ENCODE peak calls at places on chromosomes 4 and X, in four cellular contexts. N is stomach; B is CD8-positive, alpha-beta T cell; P is progenitor cell of endocrine pancreas. A is an unnamed sample.

GRCh38 chr4:166042510-166043055 is 169.5 kb downstream of the TLL1 start:
- DNase-seq in N (no peak), B (no peak), P (no peak), A (no peak)

GRCh38 chr4:90328558-90328957 is 201.4 kb downstream of the CCSER1 start:
- DNase-seq in N (no peak), B (no peak), P (no peak), A (no peak)

GRCh38 chrX:37701588-37701987 is 16.0 kb downstream of the XK start:
- DNase-seq in N (no peak), B (no peak), P (no peak), A (no peak)

GRCh38 chr4:41358626-41359025 is 101.9 kb downstream of the UCHL1 start:
- DNase-seq in N (peak; percentile 64), B (no peak), P (no peak), A (no peak)

GRCh38 chrX:131734621-131735020 is 190.7 kb downstream of the OR13H1 start:
- DNase-seq in N (peak; percentile 87), B (no peak), P (no peak), A (no peak)

GRCh38 chr4:83993774-83994173 is 457.9 kb downstream of the GPAT3 start:
- DNase-seq in N (no peak), B (no peak), P (no peak), A (no peak)

GRCh38 chr4:144644368-144645101 is 1.4 kb upstream of the HHIP start:
- DNase-seq in N (no peak), B (no peak), P (no peak), A (no peak)

GRCh38 chr4:139525414-139525813 is 30.6 kb downstream of the SETD7 start:
- DNase-seq in N (no peak), B (no peak), P (no peak), A (no peak)

GRCh38 chrX:153927936-153928760 is 2.1 kb upstream of the ARHGAP4 start:
- DNase-seq in N (peak; percentile 96), B (peak; percentile 83), P (peak; percentile 83), A (peak; percentile 86)
- TF ChIP-seq CTCF in N (no peak), B (no peak), P (no peak), A (no peak)

DNA sequence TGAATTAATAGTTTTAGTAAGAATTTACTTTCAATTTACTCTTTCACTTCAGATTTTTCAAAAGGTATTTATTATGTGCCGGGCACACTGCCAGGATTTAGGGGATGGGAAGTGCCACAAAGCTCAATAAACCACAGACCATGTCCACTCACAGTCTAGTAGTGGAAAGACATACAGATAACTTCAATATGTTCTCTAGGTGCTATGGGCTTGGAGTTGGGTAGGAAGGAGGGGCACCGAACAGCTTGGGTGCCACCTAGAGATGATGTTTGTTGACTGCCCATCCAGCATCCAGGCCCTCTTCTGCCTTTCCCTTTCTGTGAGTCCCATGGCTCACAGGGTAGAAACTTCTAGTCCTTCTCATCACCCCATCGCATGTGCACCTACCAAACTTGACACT is 17.8 kb downstream of the MFAP3L start:
- DNase-seq in N (no peak), B (no peak), P (no peak), A (no peak)
- TF ChIP-seq CTCF in N (no peak), B (no peak), P (no peak), A (no peak)

GRCh38 chrX:31658360-31658759 is 586.5 kb upstream of the FTHL17 start:
- DNase-seq in N (no peak), B (no peak), P (no peak), A (no peak)
- TF ChIP-seq CTCF in N (peak; percentile 23), B (no peak), P (peak; percentile 61), A (peak; percentile 56)

GRCh38 chr4:8428288-8429097 is 12.0 kb downstream of the ACOX3 start:
- DNase-seq in N (peak; percentile 92), B (peak; percentile 88), P (peak; percentile 95), A (peak; percentile 97)
- TF ChIP-seq CTCF in N (no peak), B (no peak), P (peak; percentile 60), A (peak; percentile 53)

GRCh38 chr4:96459105-96459504 is 619.2 kb downstream of the PDHA2 start:
- DNase-seq in N (no peak), B (no peak), P (no peak), A (no peak)

DNA sequence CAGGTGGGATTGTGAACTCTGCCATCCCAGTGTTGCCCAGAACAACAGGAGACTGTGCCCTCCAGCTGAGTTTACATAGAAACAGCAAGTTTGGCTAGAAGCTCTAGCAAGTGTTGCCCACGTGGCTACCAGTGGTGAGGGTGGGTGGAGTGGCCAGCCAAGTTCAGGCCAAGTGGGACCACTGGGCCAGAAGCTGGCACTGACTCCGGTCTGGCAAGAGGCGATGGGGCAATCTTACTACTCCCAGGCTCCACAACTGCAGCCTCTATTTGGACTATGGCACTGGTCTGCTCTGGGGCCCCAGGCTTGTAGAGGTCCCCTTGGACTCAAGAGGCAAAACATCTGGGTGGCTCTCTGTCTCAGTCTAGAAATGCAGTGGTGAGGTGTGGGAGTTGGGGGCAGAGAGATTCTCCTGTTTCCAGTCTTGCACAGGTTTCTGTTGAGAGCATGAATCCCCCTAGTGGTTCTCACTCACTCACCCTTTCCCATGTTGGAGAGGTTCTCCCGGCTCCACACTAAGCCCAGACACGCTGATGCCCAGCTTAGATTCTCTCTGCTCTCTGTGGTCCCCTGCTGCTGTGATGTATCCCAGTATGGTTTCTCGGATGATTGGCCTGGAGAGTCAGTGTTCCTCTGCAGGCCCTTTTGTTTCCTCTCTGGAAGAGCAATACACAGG is 615.3 kb downstream of the PDHA2 start:
- DNase-seq in N (no peak), B (no peak), P (no peak), A (no peak)
- TF ChIP-seq CTCF in N (no peak), B (no peak), P (no peak), A (no peak)

GRCh38 chrX:21972046-21972445 is 31.5 kb downstream of the SMS start:
- DNase-seq in N (no peak), B (no peak), P (no peak), A (no peak)

GRCh38 chrX:21973321-21974010 is 33.0 kb downstream of the SMS start:
- DNase-seq in N (no peak), B (no peak), P (no peak), A (no peak)

GRCh38 chrX:21974011-21974385 is 33.5 kb downstream of the SMS start:
- DNase-seq in N (no peak), B (no peak), P (no peak), A (no peak)

GRCh38 chrX:21975242-21975641 is 34.7 kb downstream of the SMS start:
- DNase-seq in N (no peak), B (no peak), P (no peak), A (no peak)

DNA sequence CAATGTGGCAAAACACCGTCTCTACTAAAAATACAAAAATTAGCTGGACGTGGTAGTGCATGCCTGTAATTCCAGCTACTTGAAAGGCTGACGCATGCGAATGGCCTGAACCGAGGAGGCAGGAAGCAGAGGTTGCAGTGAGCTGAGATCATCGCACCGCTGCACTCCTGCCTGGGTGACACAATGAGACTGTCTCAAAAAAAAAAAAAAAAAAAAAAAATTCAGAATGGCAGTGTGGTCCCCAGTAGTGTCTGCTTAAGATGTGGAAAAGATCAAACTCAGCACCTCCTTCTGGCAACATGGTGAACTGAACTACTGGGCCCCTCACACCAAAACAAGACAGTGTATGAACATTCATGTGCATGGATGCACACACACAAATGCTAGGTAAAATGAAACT is 32.2 kb downstream of the SMS start:
- DNase-seq in N (no peak), B (peak; percentile 6), P (no peak), A (no peak)
- TF ChIP-seq CTCF in N (no peak), B (no peak), P (peak; percentile 10), A (no peak)

GRCh38 chr4:16916719-16917337 is 18.4 kb upstream of the LDB2 start:
- DNase-seq in N (peak; percentile 77), B (peak; percentile 39), P (peak; percentile 33), A (peak; percentile 76)

GRCh38 chr4:16912896-16913295 is 14.5 kb upstream of the LDB2 start:
- DNase-seq in N (no peak), B (no peak), P (no peak), A (no peak)

GRCh38 chr4:16915956-16916355 is 17.5 kb upstream of the LDB2 start:
- DNase-seq in N (no peak), B (no peak), P (no peak), A (no peak)

GRCh38 chr4:16909245-16909644 is 10.8 kb upstream of the LDB2 start:
- DNase-seq in N (no peak), B (no peak), P (no peak), A (no peak)

DNA sequence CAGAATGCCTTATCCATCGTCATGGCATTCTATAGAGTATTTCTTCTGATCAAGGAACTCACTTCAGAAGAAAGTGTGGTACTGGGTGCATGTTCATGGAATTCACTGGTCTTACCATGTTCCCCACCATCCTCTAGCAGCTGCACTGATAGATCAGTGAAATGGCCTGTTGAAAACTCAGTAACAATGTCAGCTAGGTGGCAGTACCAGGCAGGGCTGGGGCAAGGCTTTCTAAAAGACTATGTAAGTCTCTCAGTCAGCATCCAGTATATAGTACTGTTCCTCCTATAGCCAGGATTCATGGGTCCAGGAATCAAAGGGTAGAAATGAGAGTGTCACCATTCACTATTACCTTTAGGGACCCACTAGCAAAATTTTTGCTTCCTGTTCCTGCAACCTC is 15.8 kb upstream of the LDB2 start:
- DNase-seq in N (no peak), B (no peak), P (no peak), A (peak; percentile 21)
- TF ChIP-seq CTCF in N (no peak), B (no peak), P (no peak), A (no peak)

GRCh38 chrX:43121637-43122036 is 343.7 kb upstream of the PPP1R2C start:
- DNase-seq in N (no peak), B (no peak), P (no peak), A (no peak)
- TF ChIP-seq CTCF in N (no peak), B (no peak), P (no peak), A (no peak)